ENCODE peak calls at places on chromosomes 12 and 14, in four cellular contexts. B, H, N and Z are unnamed samples.

GRCh38 chr12:42259699-42260098 is 21.7 kb upstream of the YAF2 start:
- DNase-seq in N (no peak), B (no peak), H (no peak), Z (no peak)

GRCh38 chr14:53491256-53491905 is 338.3 kb upstream of the DDHD1 start:
- DNase-seq in B (peak; percentile 11), N (no peak), H (no peak), Z (no peak)

GRCh38 chr12:4449862-4450222 is 4.2 kb upstream of the FGF6 start:
- DNase-seq in N (no peak), H (no peak), B (no peak), Z (no peak)

GRCh38 chr14:76710093-76711010 is 50.9 kb upstream of the VASH1 start:
- DNase-seq in H (peak; percentile 60), N (no peak), B (peak; percentile 66), Z (no peak)

GRCh38 chr12:106493531-106493930 is 89.3 kb upstream of the RFX4 start:
- DNase-seq in N (no peak), B (no peak), H (no peak), Z (no peak)

GRCh38 chr14:87800216-87800615 is 192.8 kb downstream of the GALC start:
- DNase-seq in B (no peak), H (no peak), N (no peak), Z (no peak)

GRCh38 chr12:6363010-6363329 is 12.4 kb downstream of the SCNN1A start:
- DNase-seq in N (no peak), B (no peak), H (no peak), Z (no peak)

GRCh38 chr14:40115583-40115982 is 683.4 kb upstream of the FBXO33 start:
- DNase-seq in B (no peak), N (no peak), H (no peak), Z (no peak)

GRCh38 chr12:18422849-18423248 is 161.5 kb downstream of the PIK3C2G start:
- DNase-seq in H (no peak), N (no peak), B (peak; percentile 85), Z (no peak)

GRCh38 chr14:65187421-65188049 is 85.2 kb upstream of the MAX start:
- DNase-seq in N (no peak), H (no peak), B (no peak), Z (no peak)

GRCh38 chr12:101750152-101750551 is 10.9 kb upstream of the SYCP3 start:
- DNase-seq in H (no peak), B (no peak), N (no peak), Z (no peak)

GRCh38 chr12:102406033-102406584 is 74.3 kb downstream of the IGF1 start:
- DNase-seq in H (no peak), B (no peak), N (peak; percentile 17), Z (no peak)

GRCh38 chr14:81400202-81400678 is at the start of gene STON2:
- DNase-seq in N (no peak), H (peak; percentile 67), B (peak; percentile 64), Z (no peak)

GRCh38 chr14:88424573-88424972 is 39.1 kb downstream of the SPATA7 start:
- DNase-seq in H (no peak), N (no peak), B (peak; percentile 61), Z (no peak)

GRCh38 chr12:52230364-52231281 is 2.4 kb upstream of the KRT7 start:
- DNase-seq in H (no peak), B (peak; percentile 96), N (peak; percentile 57), Z (no peak)

GRCh38 chr14:96623676-96624484 is 121.7 kb downstream of the PAPOLA start:
- DNase-seq in B (no peak), H (no peak), N (no peak), Z (no peak)

GRCh38 chr14:74955229-74955999 is at the start of gene PGF:
- DNase-seq in H (peak; percentile 38), B (peak; percentile 67), N (peak; percentile 81), Z (no peak)

GRCh38 chr14:94864421-94865195 is 94.7 kb upstream of the GSC start:
- DNase-seq in B (no peak), N (no peak), H (no peak), Z (no peak)

GRCh38 chr14:94075008-94075407 is 6.0 kb downstream of the DDX24 start:
- DNase-seq in H (no peak), B (no peak), N (no peak), Z (no peak)

GRCh38 chr12:13165578-13166120 is 30.9 kb upstream of the EMP1 start:
- DNase-seq in N (peak; percentile 60), B (peak; percentile 80), H (peak; percentile 90), Z (no peak)

GRCh38 chr12:91332305-91332704 is 149.7 kb upstream of the DCN start:
- DNase-seq in H (no peak), B (no peak), N (no peak), Z (no peak)

GRCh38 chr14:61438860-61439765 is 117.7 kb downstream of the PRKCH start:
- DNase-seq in N (peak; percentile 28), B (peak; percentile 8), H (peak; percentile 66), Z (no peak)

GRCh38 chr14:23725980-23726746 is 90.0 kb downstream of the DHRS2 start:
- DNase-seq in B (no peak), N (no peak), H (no peak), Z (no peak)

GRCh38 chr12:119642986-119643385 is 24.9 kb upstream of the PRKAB1 start:
- DNase-seq in H (peak; percentile 20), B (no peak), N (no peak), Z (no peak)

GRCh38 chr12:132955094-132955932 is 793 bp downstream of the ZNF605 start:
- DNase-seq in B (peak; percentile 74), H (peak; percentile 82), N (peak; percentile 30), Z (no peak)